ENCODE peak calls at places on chromosome 15, in four cellular contexts. W is dorsolateral prefrontal cortex, M is breast epithelium, I is foreskin fibroblast. A is an unnamed sample.

GRCh38 chr15:97750071-97750470 is 210.4 kb upstream of the ARRDC4 start:
- DNase-seq in M (no peak), W (no peak), I (no peak), A (no peak)

GRCh38 chr15:100601158-100601557 is 826 bp downstream of the LINS1 start:
- DNase-seq in I (no peak), M (no peak), W (no peak), A (no peak)

GRCh38 chr15:45790325-45790943 is 155.6 kb downstream of the SQOR start:
- DNase-seq in I (peak; percentile 3), W (no peak), M (no peak), A (peak; percentile 58)

GRCh38 chr15:48265145-48265544 is 59.0 kb downstream of the SLC12A1 start:
- DNase-seq in M (no peak), I (no peak), W (no peak), A (no peak)

GRCh38 chr15:34493001-34493400 is 55.4 kb upstream of the GOLGA8A start:
- DNase-seq in I (no peak), W (no peak), M (no peak), A (no peak)

GRCh38 chr15:74787251-74788041 is 5.6 kb downstream of the CSK start:
- DNase-seq in W (no peak), I (peak; percentile 44), M (peak; percentile 62), A (peak; percentile 50)

GRCh38 chr15:72778796-72779195 is 4.8 kb downstream of the ADPGK start:
- DNase-seq in M (no peak), W (no peak), I (no peak), A (no peak)

GRCh38 chr15:67914537-67915373 is 74.9 kb upstream of the RNU6-1 start:
- DNase-seq in I (no peak), M (no peak), W (peak; percentile 46), A (peak; percentile 69)

GRCh38 chr15:40846846-40847224 is 3.0 kb downstream of the SPINT1 start:
- DNase-seq in M (no peak), W (no peak), I (no peak), A (no peak)
- H3K4me3 ChIP-seq in M (peak overlapping the region; percentile 68), W (no peak overlapping the region), I (no peak overlapping the region), A (no peak overlapping the region)

GRCh38 chr15:25710184-25710583 is 152.9 kb downstream of the ATP10A start:
- DNase-seq in M (no peak), W (no peak), I (no peak), A (peak; percentile 34)
- TF ChIP-seq CTCF in M (peak; percentile 56), W (peak; percentile 52), I (peak; percentile 76), A (peak; percentile 29)

GRCh38 chr15:66622677-66623076 is 56.9 kb upstream of the LCTL start:
- DNase-seq in M (no peak), W (no peak), I (peak; percentile 11), A (no peak)
- H3K4me3 ChIP-seq in M (peak overlapping the region; percentile 43), W (no peak overlapping the region), I (no peak overlapping the region), A (no peak overlapping the region)

DNA sequence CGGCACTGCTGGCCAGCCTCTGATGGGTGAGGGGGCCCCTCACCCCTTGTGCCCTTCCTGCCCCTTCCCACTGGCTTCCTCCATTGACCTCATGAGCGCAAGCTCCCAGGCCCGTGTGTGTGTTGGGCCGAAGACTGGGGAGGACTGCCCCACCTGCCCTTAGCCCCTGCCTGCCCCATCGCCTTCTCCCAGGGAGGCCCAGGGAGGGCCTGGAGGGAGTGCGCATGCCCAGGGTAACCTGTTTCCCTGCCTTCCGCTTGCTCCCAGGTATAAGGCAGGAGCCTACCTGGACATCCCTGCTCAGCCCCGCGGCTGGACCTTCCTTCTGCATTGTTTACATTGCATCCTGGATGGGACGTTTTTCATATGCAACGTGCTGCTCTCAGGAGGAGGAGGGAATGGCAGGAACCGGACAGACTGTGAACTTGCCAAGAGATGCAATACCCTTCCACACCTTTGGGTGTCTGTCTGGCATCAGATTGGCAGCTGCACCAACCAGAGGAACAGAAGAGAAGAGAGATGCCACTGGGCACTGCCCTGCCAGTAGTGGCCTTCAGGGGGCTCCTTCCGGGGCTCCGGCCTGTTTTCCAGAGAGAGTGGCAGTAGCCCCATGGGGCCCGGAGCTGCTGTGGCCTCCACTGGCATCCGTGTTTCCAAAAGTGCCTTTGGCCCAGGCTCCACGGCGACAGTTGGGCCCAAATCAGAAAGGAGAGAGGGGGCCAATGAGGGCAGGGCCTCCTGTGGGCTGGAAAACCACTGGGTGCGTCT is 8.8 kb downstream of the DLL4 start:
- DNase-seq in M (peak; percentile 50), W (no peak), I (no peak), A (no peak)
- TF ChIP-seq CTCF in M (peak; percentile 46), W (no peak), I (peak; percentile 15), A (peak; percentile 23)

GRCh38 chr15:29822100-29822684 is at the start of gene TJP1:
- DNase-seq in I (peak; percentile 75), M (peak; percentile 55), W (peak; percentile 82), A (peak; percentile 82)

GRCh38 chr15:29818141-29818540 is 4.1 kb downstream of the TJP1 start:
- DNase-seq in M (no peak), I (no peak), W (no peak), A (no peak)

GRCh38 chr15:29821416-29822099 is 710 bp downstream of the TJP1 start:
- DNase-seq in I (peak; percentile 77), M (peak; percentile 70), W (peak; percentile 62), A (peak; percentile 91)

GRCh38 chr15:29820802-29821160 is 1.5 kb downstream of the TJP1 start:
- DNase-seq in I (no peak), M (no peak), W (no peak), A (no peak)

GRCh38 chr15:29819979-29820801 is 2.1 kb downstream of the TJP1 start:
- DNase-seq in M (no peak), I (no peak), W (no peak), A (no peak)
- H3K4me3 ChIP-seq in M (peak overlapping the region; percentile 75), I (peak overlapping the region; percentile 90), W (peak overlapping the region; percentile 73), A (no peak overlapping the region)

GRCh38 chr15:63146684-63147083 is 10.6 kb downstream of the RPS27L start:
- DNase-seq in I (no peak), W (no peak), M (no peak), A (no peak)
- TF ChIP-seq CTCF in I (peak; percentile 12), W (no peak), M (no peak), A (no peak)

GRCh38 chr15:39270976-39271375 is 309.9 kb upstream of the THBS1 start:
- DNase-seq in M (no peak), I (peak; percentile 86), W (no peak), A (no peak)
- H3K4me3 ChIP-seq in M (no peak overlapping the region), I (no peak overlapping the region), W (no peak overlapping the region), A (no peak overlapping the region)

GRCh38 chr15:50353999-50354837 is 780 bp downstream of the GABPB1 start:
- DNase-seq in W (peak; percentile 79), M (peak; percentile 54), I (peak; percentile 78), A (peak; percentile 56)

GRCh38 chr15:50354838-50355611 is at the start of gene GABPB1:
- DNase-seq in I (peak; percentile 95), W (peak; percentile 90), M (peak; percentile 75), A (peak; percentile 88)

GRCh38 chr15:50355612-50355905 is 561 bp upstream of the GABPB1 start:
- DNase-seq in M (no peak), I (no peak), W (no peak), A (no peak)

GRCh38 chr15:50355980-50356379 is 982 bp upstream of the GABPB1 start:
- DNase-seq in I (no peak), W (no peak), M (no peak), A (no peak)

GRCh38 chr15:50358805-50359204 is 3.8 kb upstream of the GABPB1 start:
- DNase-seq in I (peak; percentile 38), M (no peak), W (no peak), A (no peak)
- TF ChIP-seq CTCF in I (peak; percentile 42), M (no peak), W (peak; percentile 10), A (no peak)

DNA sequence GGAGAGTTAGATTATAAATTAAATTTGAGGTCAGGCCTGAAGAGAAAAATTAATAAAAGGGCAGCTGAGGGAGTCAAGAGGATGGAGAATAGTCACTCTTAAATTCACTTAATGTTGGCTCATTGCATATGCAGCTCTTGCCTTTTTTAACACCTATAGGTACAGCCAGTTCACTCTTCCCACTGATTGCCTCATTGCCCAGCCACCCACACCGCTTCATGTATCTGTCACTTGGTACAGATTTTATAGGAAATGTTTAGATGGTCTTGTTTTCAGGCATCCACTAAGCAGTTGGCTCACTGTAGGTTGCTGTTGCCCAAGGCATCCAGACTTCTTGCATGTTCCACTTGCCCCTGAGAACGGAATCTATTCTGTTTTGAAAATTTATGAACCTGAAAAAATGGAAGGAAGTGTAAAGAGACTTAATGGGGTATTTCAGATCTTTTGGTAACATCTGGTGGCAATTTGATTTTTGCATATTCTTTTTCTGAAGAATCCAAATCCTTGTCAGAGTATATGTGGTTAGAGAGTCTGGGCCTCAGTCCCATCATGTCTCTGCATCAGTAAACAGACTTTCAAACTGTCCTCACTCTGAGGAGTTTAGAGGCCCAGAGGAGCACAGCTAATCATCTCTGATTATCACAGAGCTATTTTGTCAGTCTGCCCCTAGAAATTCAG is 151.9 kb downstream of the RBPMS2 start:
- DNase-seq in I (no peak), M (no peak), W (no peak), A (no peak)
- H3K4me3 ChIP-seq in I (no peak overlapping the region), M (no peak overlapping the region), W (no peak overlapping the region), A (no peak overlapping the region)

A was measured in body of pancreas.